ENCODE peak calls at places on chromosomes 2 and 18, in four cellular contexts. E is epithelial cell of esophagus, I is HL-60, J is tibial nerve. L is an unnamed sample.
A peak's percentile ranks its signal among the peaks of the same experiment; 100 is the strongest.

GRCh38 chr2:16890081-16890480 is 224.4 kb upstream of the CYRIA start:
- DNase-seq in J (no peak), I (no peak), E (peak; percentile 27), L (no peak)

GRCh38 chr2:88452980-88453582 is 588 bp upstream of the FOXI3 start:
- DNase-seq in E (peak; percentile 15), I (no peak), J (no peak), L (no peak)

GRCh38 chr2:129646107-129646506 is 333.4 kb upstream of the RAB6C start:
- DNase-seq in J (no peak), I (no peak), E (no peak), L (no peak)

GRCh38 chr2:36367497-36368353 is 12.1 kb downstream of the CRIM1 start:
- DNase-seq in I (no peak), J (no peak), E (peak; percentile 94), L (no peak)

GRCh38 chr18:33745396-33745795 is 167.4 kb downstream of the ASXL3 start:
- DNase-seq in I (no peak), J (no peak), E (no peak), L (no peak)

GRCh38 chr18:49164738-49165137 is 214.0 kb upstream of the SMAD7 start:
- DNase-seq in E (no peak), J (no peak), I (no peak), L (no peak)

GRCh38 chr2:10658041-10658913 is 31.5 kb downstream of the NOL10 start:
- DNase-seq in E (peak; percentile 78), J (no peak), I (no peak), L (no peak)

GRCh38 chr2:54927751-54928615 is 122.3 kb downstream of the RTN4 start:
- DNase-seq in E (no peak), J (no peak), I (no peak), L (no peak)

GRCh38 chr2:237354930-237355329 is 59.0 kb downstream of the COL6A3 start:
- DNase-seq in E (peak; percentile 89), J (no peak), I (no peak), L (no peak)

GRCh38 chr2:25822190-25823117 is 55.8 kb downstream of the ASXL2 start:
- DNase-seq in J (no peak), I (no peak), E (peak; percentile 29), L (no peak)

GRCh38 chr2:169260246-169260645 is 102.1 kb downstream of the LRP2 start:
- DNase-seq in I (no peak), E (no peak), J (no peak), L (no peak)

GRCh38 chr2:207088839-207089238 is 76.9 kb downstream of the KLF7 start:
- DNase-seq in J (no peak), E (no peak), I (no peak), L (no peak)

GRCh38 chr2:237178396-237178795 is 92.7 kb downstream of the COPS8 start:
- DNase-seq in J (no peak), E (peak; percentile 78), I (no peak), L (no peak)

GRCh38 chr2:146295080-146295670 is 1549.7 kb upstream of the ACVR2A start:
- DNase-seq in E (no peak), I (no peak), J (no peak), L (no peak)

GRCh38 chr2:23246992-23247683 is 137.8 kb upstream of the KLHL29 start:
- DNase-seq in I (no peak), E (no peak), J (no peak), L (no peak)

GRCh38 chr2:53058526-53058925 is 709.1 kb upstream of the CHAC2 start:
- DNase-seq in J (no peak), E (peak; percentile 77), I (no peak), L (no peak)

GRCh38 chr2:232809349-232810124 is 33.2 kb upstream of the KCNJ13 start:
- DNase-seq in I (no peak), J (no peak), E (no peak), L (no peak)

GRCh38 chr2:108809936-108810335 is 23.4 kb downstream of the CCDC138 start:
- DNase-seq in E (no peak), J (no peak), I (no peak), L (no peak)
- TF ChIP-seq CTCF in E (no peak), J (no peak), I (no peak), L (no peak)

GRCh38 chr2:69639246-69639645 is 4.3 kb downstream of the AAK1 start:
- DNase-seq in I (no peak), E (no peak), J (no peak), L (no peak)
- H3K4me3 ChIP-seq in I (no peak overlapping the region), E (no peak overlapping the region), J (no peak overlapping the region), L (no peak overlapping the region)

DNA sequence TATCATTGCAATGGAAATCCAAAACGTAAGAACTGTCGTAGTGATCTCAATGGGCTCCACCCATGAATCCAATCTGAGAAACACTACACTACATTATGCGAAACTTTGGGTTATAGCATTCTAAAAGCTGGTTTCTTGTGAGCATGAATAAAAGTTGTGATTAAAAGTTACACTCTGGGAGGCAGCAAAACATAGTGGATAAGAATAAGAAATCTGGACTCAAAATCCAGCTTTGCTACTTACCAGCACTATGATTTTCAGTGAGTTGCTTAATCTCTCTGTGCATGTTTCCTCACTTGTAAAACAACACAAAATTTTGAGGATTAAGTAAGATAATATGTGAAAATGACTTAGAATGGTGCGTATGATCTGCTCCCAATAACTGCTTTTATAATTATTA is 25.7 kb upstream of the THOC1 start:
- DNase-seq in E (no peak), I (no peak), J (no peak), L (no peak)
- TF ChIP-seq CTCF in E (no peak), I (no peak), J (no peak), L (no peak)

DNA sequence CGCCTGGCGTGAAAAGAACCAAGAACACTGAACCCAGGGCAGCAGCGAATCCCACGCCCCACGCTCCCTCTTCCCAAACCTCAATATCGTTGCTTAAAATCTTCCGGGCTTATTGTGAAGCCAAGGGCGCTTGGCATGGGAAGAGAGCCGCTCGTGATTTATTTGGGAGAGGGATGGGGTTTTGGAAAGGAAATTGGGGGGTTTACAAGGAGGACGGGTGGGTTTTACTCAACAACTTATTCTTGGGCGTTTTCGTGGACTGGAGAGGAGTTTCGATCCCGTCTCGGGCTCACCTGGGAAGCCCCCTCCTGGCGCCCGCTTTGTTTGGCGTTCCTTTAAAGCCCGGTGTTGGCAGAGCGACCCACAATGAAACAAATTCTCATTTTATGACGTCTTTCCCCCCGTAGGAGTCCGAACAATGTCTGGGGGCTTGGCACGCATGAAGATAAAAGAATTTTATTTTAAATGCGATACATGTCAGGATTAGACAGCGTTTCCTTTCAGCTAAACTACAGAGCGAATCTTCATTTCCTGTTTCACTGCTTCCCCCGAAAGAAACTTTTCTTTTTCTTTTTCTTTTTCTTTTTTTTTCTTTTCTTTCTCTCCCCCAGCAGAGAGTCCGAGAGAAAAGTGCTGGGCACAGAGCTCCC is 135.3 kb downstream of the INSIG2 start:
- DNase-seq in I (no peak), E (no peak), J (no peak), L (no peak)
- H3K4me3 ChIP-seq in I (peak overlapping the region; percentile 45), E (peak overlapping the region; percentile 46), J (no peak overlapping the region), L (peak overlapping the region; percentile 74)

GRCh38 chr18:12686100-12686499 is 16.4 kb downstream of the CEP76 start:
- DNase-seq in J (no peak), E (peak; percentile 58), I (peak; percentile 36), L (no peak)
- TF ChIP-seq CTCF in J (no peak), E (peak; percentile 35), I (no peak), L (no peak)

DNA sequence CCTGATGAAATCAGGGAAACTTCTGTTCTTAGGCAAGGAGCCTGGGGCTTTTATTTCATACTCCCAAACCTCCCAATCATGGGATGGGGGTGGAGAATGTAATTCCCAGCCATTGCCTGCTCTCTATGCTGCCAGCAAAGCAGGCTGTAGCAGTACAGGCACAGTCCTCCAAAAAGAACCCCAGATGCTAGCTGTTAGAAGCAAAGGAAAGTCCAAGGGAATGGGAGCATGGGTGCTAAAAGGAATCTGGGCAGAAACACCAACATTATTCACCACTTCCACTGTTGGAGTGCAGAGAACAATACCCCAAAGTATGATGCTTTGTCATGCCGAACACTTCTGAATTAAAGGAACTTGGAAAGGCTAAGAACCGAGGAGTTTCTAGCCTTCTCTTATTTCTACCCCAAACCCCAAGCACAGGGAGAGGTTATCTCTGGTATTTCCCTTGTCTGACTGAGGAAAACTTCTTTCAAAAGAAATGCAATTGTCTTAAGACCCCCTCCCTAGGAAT is 24.7 kb downstream of the MDH1 start:
- DNase-seq in I (no peak), E (peak; percentile 27), J (no peak), L (no peak)
- H3K4me3 ChIP-seq in I (no peak overlapping the region), E (no peak overlapping the region), J (no peak overlapping the region), L (no peak overlapping the region)

DNA sequence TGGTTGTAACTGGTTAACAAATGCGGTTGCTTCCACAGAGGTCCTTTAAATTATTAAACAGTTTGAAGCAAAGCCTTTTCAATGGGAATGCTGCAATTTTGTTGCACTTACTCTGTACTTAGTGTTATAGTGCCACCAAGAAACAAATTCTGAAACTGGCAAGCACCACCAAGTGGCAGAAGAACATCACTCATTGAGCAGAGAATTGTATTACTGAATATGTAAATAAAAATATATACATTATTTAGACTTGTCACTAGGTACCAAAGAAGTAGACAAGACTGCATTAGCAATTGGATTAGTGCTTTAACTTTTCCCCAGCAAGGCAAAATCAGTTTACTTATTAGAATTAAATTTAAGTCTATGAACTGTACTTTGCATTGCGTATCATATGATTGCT is 2.7 kb upstream of the TMEFF2 start:
- DNase-seq in J (no peak), E (peak; percentile 9), I (no peak), L (no peak)
- TF ChIP-seq CTCF in J (no peak), E (peak; percentile 35), I (no peak), L (no peak)

DNA sequence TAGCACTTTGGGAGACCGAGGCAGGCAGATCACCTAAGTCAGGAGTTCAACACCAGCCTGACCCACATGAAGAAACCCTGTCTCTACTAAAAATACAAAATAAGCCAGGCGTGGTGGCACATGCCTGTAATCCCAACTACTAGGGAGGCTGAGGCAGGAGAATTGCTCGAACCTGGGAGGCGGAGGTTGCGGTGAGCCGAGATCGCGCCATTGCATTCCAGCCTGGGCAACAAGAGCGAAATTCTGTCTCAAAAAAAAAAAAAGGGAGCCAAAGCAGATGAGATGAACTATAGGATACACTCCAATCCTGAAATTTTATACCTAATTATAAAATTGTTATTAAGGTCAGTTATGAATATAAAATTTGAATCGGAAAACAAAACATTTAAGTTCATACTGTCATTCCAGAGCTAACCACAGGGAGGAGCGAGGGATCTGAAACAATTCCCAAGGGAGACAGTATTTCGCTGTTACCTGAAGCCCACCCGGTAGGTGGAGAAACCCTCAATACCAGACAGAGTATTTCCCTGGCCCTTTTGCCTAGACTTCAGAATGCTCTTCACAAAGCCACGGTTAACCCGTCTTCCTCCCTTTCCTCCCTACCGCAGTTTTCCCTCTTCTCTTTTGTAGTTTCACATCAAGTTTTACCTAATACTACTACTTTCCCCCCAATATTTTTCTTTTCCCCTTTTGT is 1.4 kb downstream of the PPM1G start:
- DNase-seq in I (peak; percentile 21), E (peak; percentile 68), J (no peak), L (no peak)
- H3K4me3 ChIP-seq in I (peak overlapping the region; percentile 95), E (peak overlapping the region; percentile 90), J (no peak overlapping the region), L (peak overlapping the region; percentile 95)

DNA sequence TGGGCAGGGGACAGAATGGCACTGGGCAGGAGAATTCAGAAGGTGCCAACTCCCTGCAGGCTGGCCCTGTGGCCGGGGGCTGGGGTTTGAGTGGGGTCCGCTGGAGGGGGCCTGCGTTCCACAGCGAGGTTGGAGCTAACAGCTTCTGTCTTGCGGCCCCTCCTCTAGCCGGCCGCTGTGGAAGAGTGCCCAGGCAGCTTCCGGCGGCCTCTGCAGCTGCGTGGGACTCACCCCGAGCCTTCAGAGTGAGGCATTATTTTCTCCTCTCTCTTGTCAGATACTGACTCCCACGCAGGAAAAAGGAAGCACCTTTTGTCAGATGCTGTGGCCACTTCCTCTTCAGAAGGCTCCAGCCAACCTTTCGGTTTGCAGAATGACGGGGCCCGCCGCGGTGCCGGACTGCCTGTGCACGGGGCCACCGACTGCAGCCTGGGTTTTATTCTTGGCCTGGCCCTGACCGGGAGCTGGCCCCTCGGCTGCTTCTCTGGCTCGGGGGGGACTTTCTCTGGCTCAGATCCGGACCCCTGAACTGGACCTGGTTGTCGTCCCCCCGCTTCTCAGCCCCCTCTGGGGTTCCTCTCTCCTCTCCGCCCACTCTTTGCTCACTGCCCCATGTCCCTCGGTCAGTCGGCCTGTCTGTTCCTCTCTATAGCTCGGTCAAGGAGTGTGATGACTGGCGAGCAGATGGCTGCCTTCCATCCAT is 40.1 kb downstream of the ARHGAP25 start:
- DNase-seq in I (peak; percentile 95), J (peak; percentile 27), E (no peak), L (peak; percentile 78)
- TF ChIP-seq CTCF in I (no peak), J (no peak), E (no peak), L (no peak)

L was measured in GM12864.